ENCODE peak calls at places on chromosomes 1 and 21, in ten cellular contexts. W is A549, G is fibroblast of mammary gland, Y is left lung, D is mesendoderm, F is AG09309, P is AG10803, R is bronchial epithelial cell, C is esophagus squamous epithelium, I is GM23248. B is an unnamed sample.

GRCh38 chr1:4396571-4396970 is 257.8 kb upstream of the AJAP1 start:
- DNase-seq in Y (no peak), I (no peak), G (no peak), F (no peak), D (no peak), C (no peak), W (no peak), P (no peak), R (no peak), B (no peak)

GRCh38 chr1:43706598-43707190 is 642 bp upstream of the ST3GAL3 start:
- DNase-seq in G (peak), F (no peak), I (peak), Y (no peak), P (peak), R (peak), W (no peak), C (no peak), D (peak), B (peak)

GRCh38 chr1:202237052-202237451 is 43.5 kb downstream of the LGR6 start:
- DNase-seq in D (peak), F (no peak), C (no peak), R (peak), I (peak), G (peak), W (peak), P (peak), Y (no peak), B (peak)

GRCh38 chr1:169809370-169810095 is 14.8 kb upstream of the METTL18 start:
- DNase-seq in D (peak), G (peak), C (no peak), I (peak), R (peak), Y (no peak), W (peak), P (peak), F (peak), B (no peak)

GRCh38 chr1:7470904-7471638 is 300.0 kb upstream of the VAMP3 start:
- DNase-seq in P (peak), F (peak), I (peak), D (no peak), G (peak), W (peak), R (peak), C (no peak), Y (peak), B (peak)

GRCh38 chr1:63645301-63645700 is 52.1 kb downstream of the PGM1 start:
- DNase-seq in I (no peak), P (peak), D (no peak), G (no peak), W (no peak), Y (no peak), C (no peak), F (no peak), R (no peak), B (no peak)

GRCh38 chr1:162899422-162900168 is 38.6 kb upstream of the CCDC190 start:
- DNase-seq in D (no peak), W (no peak), I (peak), P (peak), G (peak), Y (no peak), F (peak), C (no peak), R (peak), B (peak)

GRCh38 chr1:237205400-237206064 is 163.5 kb downstream of the RYR2 start:
- DNase-seq in D (no peak), R (no peak), G (peak), W (no peak), I (peak), P (no peak), F (no peak), C (no peak), Y (peak), B (peak)

GRCh38 chr21:37430184-37430821 is 63.7 kb downstream of the DYRK1A start:
- DNase-seq in Y (no peak), F (no peak), G (no peak), P (no peak), D (no peak), C (no peak), I (no peak), W (no peak), R (peak), B (no peak)

GRCh38 chr1:209455133-209455532 is 128.4 kb upstream of the CAMK1G start:
- DNase-seq in I (peak), D (peak), Y (no peak), F (no peak), P (peak), R (peak), W (no peak), G (peak), C (no peak), B (no peak)

GRCh38 chr21:31299291-31300147 is 44.5 kb downstream of the TIAM1 start:
- DNase-seq in C (no peak), Y (no peak), I (no peak), P (no peak), R (peak), W (no peak), G (no peak), D (no peak), F (no peak), B (no peak)

GRCh38 chr1:25917996-25918395 is 11.8 kb upstream of the STMN1 start:
- DNase-seq in W (no peak), G (no peak), Y (no peak), D (peak), I (no peak), C (no peak), F (no peak), P (no peak), R (no peak), B (no peak)

GRCh38 chr21:34276711-34277425 is 86.9 kb upstream of the KCNE2 start:
- DNase-seq in I (peak), R (peak), F (no peak), C (no peak), P (peak), Y (no peak), W (no peak), G (peak), D (no peak), B (no peak)

GRCh38 chr1:16191309-16191708 is 21.1 kb downstream of the ARHGEF19 start:
- DNase-seq in C (no peak), I (no peak), Y (no peak), R (no peak), P (no peak), W (no peak), F (no peak), D (no peak), G (no peak), B (no peak)

GRCh38 chr1:33268927-33269610 is 12.8 kb downstream of the ZNF362 start:
- DNase-seq in W (no peak), R (no peak), F (no peak), P (peak), G (no peak), I (peak), C (no peak), D (no peak), Y (no peak), B (no peak)

GRCh38 chr1:65235867-65236805 is 73.2 kb upstream of the DNAJC6 start:
- DNase-seq in I (peak), Y (no peak), R (peak), P (peak), F (no peak), W (no peak), D (peak), G (peak), C (no peak), B (no peak)

GRCh38 chr1:24236170-24237045 is 49.3 kb upstream of the IFNLR1 start:
- DNase-seq in I (peak), D (peak), W (peak), P (peak), C (no peak), G (peak), R (peak), Y (no peak), F (peak), B (peak)

GRCh38 chr1:55480396-55480795 is 265.2 kb upstream of the USP24 start:
- DNase-seq in W (no peak), I (no peak), C (no peak), D (no peak), R (no peak), G (no peak), P (no peak), Y (no peak), F (no peak), B (no peak)

GRCh38 chr1:112454316-112454715 is 54.4 kb upstream of the WNT2B start:
- DNase-seq in F (no peak), I (no peak), W (no peak), R (peak), Y (no peak), D (peak), C (no peak), P (no peak), G (no peak), B (no peak)

GRCh38 chr1:36536727-36537126 is 54.0 kb upstream of the CSF3R start:
- DNase-seq in G (no peak), W (no peak), R (no peak), C (no peak), F (no peak), Y (no peak), P (no peak), D (no peak), I (no peak), B (no peak)

GRCh38 chr1:199780091-199780490 is 247.4 kb upstream of the NR5A2 start:
- DNase-seq in D (no peak), G (no peak), R (no peak), Y (no peak), W (no peak), I (no peak), P (no peak), F (no peak), C (no peak), B (no peak)

GRCh38 chr1:235018161-235018560 is 110.5 kb downstream of the TOMM20 start:
- DNase-seq in D (peak), P (peak), I (peak), C (no peak), F (peak), R (peak), Y (peak), G (peak), W (peak), B (peak)

GRCh38 chr1:237684236-237684635 is 206.5 kb downstream of the ZP4 start:
- DNase-seq in R (peak), W (no peak), G (peak), C (no peak), Y (no peak), D (no peak), F (no peak), P (no peak), I (no peak), B (peak)

DNA sequence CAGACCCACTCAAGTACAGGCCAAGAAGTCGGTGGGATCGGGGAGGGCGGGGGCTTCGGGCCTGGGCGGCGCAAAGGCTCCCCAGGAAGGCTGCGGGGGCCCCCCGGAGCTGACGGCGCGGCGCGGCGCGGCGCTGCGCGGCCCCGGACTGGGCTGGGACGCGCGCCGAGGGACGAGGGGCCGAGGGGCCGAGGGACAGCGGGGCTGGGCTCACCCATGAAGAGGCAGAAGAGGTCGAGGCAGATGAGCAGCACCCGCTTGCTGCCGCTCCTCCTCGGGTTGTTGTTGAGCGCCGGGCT is 750 bp downstream of the PLPP3 start:
- DNase-seq in P (no peak), W (peak), C (no peak), D (no peak), I (no peak), R (no peak), Y (no peak), G (no peak), F (no peak), B (no peak)
- H3K4me3 ChIP-seq in P (peak), W (peak), C (peak), D (peak), I (peak), R (peak), Y (peak), G (peak), F (peak), B (peak)

DNA sequence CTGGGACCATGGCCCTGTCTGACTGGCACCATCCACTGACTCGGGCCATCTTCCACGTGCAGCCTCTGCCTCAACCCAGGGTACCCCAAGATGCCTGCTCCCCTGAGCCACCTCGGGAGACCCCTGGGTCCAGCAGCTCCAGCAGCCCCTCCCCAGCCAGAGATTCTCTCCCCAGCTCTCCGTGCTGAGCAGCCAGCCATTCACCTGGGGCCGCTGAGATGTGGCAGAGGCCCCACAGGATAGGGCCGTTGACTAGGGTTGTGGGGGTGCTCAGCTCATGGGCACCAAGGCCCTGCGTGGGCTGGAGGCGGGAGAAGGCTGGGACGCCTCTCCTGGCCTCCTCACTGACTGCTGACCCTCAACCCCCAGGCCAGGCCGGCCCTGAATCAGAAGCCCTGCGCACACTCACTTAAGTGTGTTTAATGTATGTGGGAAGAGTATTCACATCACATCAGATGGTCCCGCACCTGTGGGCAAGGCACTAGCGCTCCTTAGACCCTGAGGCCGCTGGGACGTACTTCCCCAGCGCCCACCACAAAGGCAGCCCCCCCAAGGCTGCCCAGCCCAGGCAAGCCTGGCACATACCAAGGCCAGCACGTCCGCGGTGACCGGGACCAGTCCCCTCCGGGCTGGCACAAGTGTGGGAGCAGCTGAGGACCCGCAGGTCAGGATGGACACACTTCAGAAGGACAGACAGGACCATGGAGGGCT is 27.8 kb downstream of the SLC19A1 start:
- DNase-seq in W (no peak), C (no peak), G (no peak), F (no peak), R (no peak), D (no peak), P (no peak), Y (peak), I (no peak), B (no peak)
- H3K4me3 ChIP-seq in W (no peak), C (no peak), G (no peak), F (no peak), R (no peak), D (no peak), P (no peak), Y (no peak), I (no peak), B (no peak)

GRCh38 chr1:110726755-110727154 is 52.0 kb upstream of the KCNA3 start:
- DNase-seq in P (no peak), G (no peak), R (no peak), C (no peak), Y (no peak), D (no peak), W (no peak), F (no peak), I (no peak), B (no peak)
- H3K4me3 ChIP-seq in P (no peak), G (no peak), R (no peak), C (no peak), Y (no peak), D (no peak), W (no peak), F (no peak), I (no peak), B (no peak)

GRCh38 chr1:60132985-60133673 is 59.6 kb upstream of the C1orf87 start:
- DNase-seq in W (no peak), G (peak), F (peak), R (peak), D (no peak), C (no peak), I (peak), Y (no peak), P (peak), B (peak)
- H3K4me3 ChIP-seq in W (no peak), G (no peak), F (no peak), R (no peak), D (no peak), C (no peak), I (peak), Y (no peak), P (peak), B (no peak)

GRCh38 chr1:225735252-225736149 is 42.1 kb upstream of the SRP9 start:
- DNase-seq in W (peak), C (no peak), P (peak), D (peak), Y (peak), F (peak), G (peak), R (peak), I (peak), B (peak)
- H3K4me3 ChIP-seq in W (no peak), C (peak), P (no peak), D (no peak), Y (no peak), F (no peak), G (no peak), R (no peak), I (peak), B (no peak)

GRCh38 chr1:93584238-93585003 is 97.2 kb downstream of the BCAR3 start:
- DNase-seq in C (no peak), F (no peak), P (peak), D (no peak), I (peak), Y (no peak), W (no peak), G (peak), R (no peak), B (no peak)
- H3K4me3 ChIP-seq in C (no peak), F (no peak), P (no peak), D (no peak), I (no peak), Y (peak), W (no peak), G (no peak), R (peak), B (no peak)

GRCh38 chr1:227396539-227397355 is 78.5 kb upstream of the CDC42BPA start:
- DNase-seq in I (no peak), D (no peak), R (peak), F (no peak), W (no peak), Y (no peak), P (no peak), G (no peak), C (no peak), B (peak)
- H3K4me3 ChIP-seq in I (no peak), D (no peak), R (no peak), F (no peak), W (no peak), Y (no peak), P (no peak), G (no peak), C (no peak), B (no peak)

GRCh38 chr21:41167348-41168342 is at the start of gene BACE2:
- DNase-seq in R (peak), P (peak), G (peak), I (peak), D (peak), F (peak), W (peak), C (no peak), Y (peak), B (peak)

GRCh38 chr21:41168391-41169257 is 664 bp downstream of the BACE2 start:
- DNase-seq in C (no peak), R (peak), Y (peak), P (peak), I (peak), G (peak), W (peak), F (no peak), D (peak), B (peak)

GRCh38 chr21:41170442-41170841 is 2.5 kb downstream of the BACE2 start:
- DNase-seq in R (peak), F (no peak), G (peak), P (peak), C (no peak), D (peak), I (peak), Y (no peak), W (peak), B (peak)

GRCh38 chr21:41169701-41170100 is 1.7 kb downstream of the BACE2 start:
- DNase-seq in P (no peak), R (no peak), F (no peak), W (no peak), Y (no peak), D (no peak), I (peak), G (peak), C (no peak), B (no peak)

GRCh38 chr21:41169258-41169576 is 1.3 kb downstream of the BACE2 start:
- DNase-seq in C (no peak), G (no peak), D (no peak), W (no peak), R (no peak), F (no peak), P (no peak), I (no peak), Y (no peak), B (no peak)
- H3K4me3 ChIP-seq in C (peak), G (peak), D (peak), W (peak), R (peak), F (peak), P (peak), I (peak), Y (peak), B (peak)

B was measured in MG63.